ENCODE peak calls at places on chromosome 1, in six cellular contexts. One of them, this sample, is unnamed.

GRCh38 chr1:1305300-1306069 is 2.2 kb downstream of the ACAP3 start:
- DNase-seq in astrocyte: peak; percentile 61
- DNase-seq in pancreas: peak; percentile 49
- DNase-seq in NCI-H2171 treated with DMSO at 0.1 percent for 48 hours: peak; percentile 85
- DNase-seq in fibroblast of mammary gland: peak; percentile 79
- DNase-seq in T-cell: peak; percentile 56
- DNase-seq in this sample: peak; percentile 31

GRCh38 chr1:174963547-174964125 is 36.1 kb upstream of the CACYBP start:
- DNase-seq in astrocyte: no peak
- DNase-seq in pancreas: no peak
- DNase-seq in NCI-H2171 treated with DMSO at 0.1 percent for 48 hours: peak; percentile 62
- DNase-seq in fibroblast of mammary gland: no peak
- DNase-seq in T-cell: no peak
- DNase-seq in this sample: no peak

GRCh38 chr1:1616045-1616821 is 933 bp downstream of the MIB2 start:
- DNase-seq in astrocyte: no peak
- DNase-seq in pancreas: no peak
- DNase-seq in NCI-H2171 treated with DMSO at 0.1 percent for 48 hours: no peak
- DNase-seq in fibroblast of mammary gland: peak; percentile 11
- DNase-seq in T-cell: no peak
- DNase-seq in this sample: peak; percentile 40

GRCh38 chr1:218357893-218358232 is 12.7 kb downstream of the TGFB2 start:
- DNase-seq in astrocyte: no peak
- DNase-seq in pancreas: no peak
- DNase-seq in NCI-H2171 treated with DMSO at 0.1 percent for 48 hours: no peak
- DNase-seq in fibroblast of mammary gland: no peak
- DNase-seq in T-cell: no peak
- DNase-seq in this sample: no peak

GRCh38 chr1:121517586-121518230 is 332.9 kb downstream of the SRGAP2C start:
- DNase-seq in astrocyte: no peak
- DNase-seq in pancreas: no peak
- DNase-seq in NCI-H2171 treated with DMSO at 0.1 percent for 48 hours: no peak
- DNase-seq in fibroblast of mammary gland: no peak
- DNase-seq in T-cell: no peak
- DNase-seq in this sample: no peak

GRCh38 chr1:214645712-214646111 is 42.7 kb downstream of the CENPF start:
- DNase-seq in astrocyte: no peak
- DNase-seq in pancreas: no peak
- DNase-seq in NCI-H2171 treated with DMSO at 0.1 percent for 48 hours: no peak
- DNase-seq in fibroblast of mammary gland: no peak
- DNase-seq in T-cell: no peak
- DNase-seq in this sample: no peak

GRCh38 chr1:88825721-88826120 is 65.6 kb downstream of the GTF2B start:
- DNase-seq in astrocyte: no peak
- DNase-seq in pancreas: no peak
- DNase-seq in NCI-H2171 treated with DMSO at 0.1 percent for 48 hours: no peak
- DNase-seq in fibroblast of mammary gland: no peak
- DNase-seq in T-cell: no peak
- DNase-seq in this sample: no peak

GRCh38 chr1:151370211-151370911 is 2.1 kb downstream of the SELENBP1 start:
- DNase-seq in astrocyte: no peak
- DNase-seq in pancreas: no peak
- DNase-seq in NCI-H2171 treated with DMSO at 0.1 percent for 48 hours: peak; percentile 7
- DNase-seq in fibroblast of mammary gland: no peak
- DNase-seq in T-cell: no peak
- DNase-seq in this sample: no peak

GRCh38 chr1:150196411-150196810 is 39.5 kb downstream of the ANP32E start:
- DNase-seq in astrocyte: no peak
- DNase-seq in pancreas: no peak
- DNase-seq in NCI-H2171 treated with DMSO at 0.1 percent for 48 hours: no peak
- DNase-seq in fibroblast of mammary gland: no peak
- DNase-seq in T-cell: no peak
- DNase-seq in this sample: no peak

GRCh38 chr1:32748348-32748747 is 45.8 kb upstream of the SYNC start:
- DNase-seq in astrocyte: no peak
- DNase-seq in pancreas: no peak
- DNase-seq in NCI-H2171 treated with DMSO at 0.1 percent for 48 hours: no peak
- DNase-seq in fibroblast of mammary gland: no peak
- DNase-seq in T-cell: no peak
- DNase-seq in this sample: no peak

This sample was measured in activated gamma-delta T cell.